ENCODE peak calls at places on chromosomes 12 and 14, in six cellular contexts. E is cardiac muscle cell, Y is upper lobe of right lung, A is body of pancreas, M is transverse colon, X is stomach. N is an unnamed sample. For H3K4me1, the result is how much of the 10 kb centered on the place peaks cover.

GRCh38 chr14:29518335-29518734 is 409.3 kb downstream of the PRKD1 start:
- DNase-seq in E (peak), Y (no peak), A (no peak), M (no peak), X (no peak), N (no peak)

GRCh38 chr14:67547224-67547780 is 14.2 kb downstream of the PLEKHH1 start:
- DNase-seq in E (no peak), Y (no peak), A (no peak), M (no peak), X (no peak), N (no peak)

GRCh38 chr14:33364536-33364935 is 425.9 kb downstream of the NPAS3 start:
- DNase-seq in E (no peak), Y (no peak), A (no peak), M (no peak), X (no peak), N (no peak)

GRCh38 chr14:64109821-64110554 is 184.2 kb downstream of the ESR2 start:
- DNase-seq in E (peak), Y (no peak), A (no peak), M (no peak), X (no peak), N (no peak)

GRCh38 chr14:82642425-82642824 is 1108.8 kb upstream of the SEL1L start:
- DNase-seq in E (peak), Y (peak), A (peak), M (no peak), X (no peak), N (no peak)

GRCh38 chr14:99329711-99330315 is 57.8 kb upstream of the BCL11B start:
- DNase-seq in E (no peak), Y (peak), A (no peak), M (peak), X (no peak), N (no peak)

GRCh38 chr12:25769076-25769945 is 189.2 kb upstream of the RASSF8 start:
- DNase-seq in E (peak), Y (no peak), A (no peak), M (no peak), X (no peak), N (no peak)

GRCh38 chr12:132262256-132263060 is 66.9 kb downstream of the GALNT9 start:
- DNase-seq in E (no peak), Y (no peak), A (no peak), M (no peak), X (no peak), N (no peak)

GRCh38 chr14:53409289-53409688 is 256.2 kb upstream of the DDHD1 start:
- DNase-seq in E (no peak), Y (no peak), A (no peak), M (no peak), X (no peak), N (no peak)

GRCh38 chr14:23704890-23705289 is 68.7 kb downstream of the DHRS2 start:
- DNase-seq in E (no peak), Y (no peak), A (no peak), M (no peak), X (no peak), N (no peak)

GRCh38 chr14:74975059-74975810 is 19.8 kb upstream of the PGF start:
- DNase-seq in E (peak), Y (peak), A (peak), M (peak), X (no peak), N (peak)

GRCh38 chr12:123971770-123972447 is 722 bp downstream of the CCDC92 start:
- DNase-seq in E (peak), Y (peak), A (peak), M (peak), X (peak), N (peak)

GRCh38 chr12:112924986-112925385 is 13.3 kb upstream of the OAS3 start:
- DNase-seq in E (no peak), Y (no peak), A (no peak), M (no peak), X (no peak), N (peak)

GRCh38 chr12:98754095-98754494 is 109.0 kb downstream of the APAF1 start:
- DNase-seq in E (peak), Y (no peak), A (no peak), M (no peak), X (no peak), N (no peak)

GRCh38 chr12:65612440-65612839 is 211.8 kb upstream of the HMGA2 start:
- DNase-seq in E (peak), Y (no peak), A (peak), M (no peak), X (no peak), N (no peak)

GRCh38 chr12:3935078-3935477 is 61.9 kb upstream of the PARP11 start:
- DNase-seq in E (no peak), Y (no peak), A (no peak), M (no peak), X (no peak), N (no peak)

GRCh38 chr14:102481791-102482238 is 27.8 kb downstream of the ANKRD9 start:
- DNase-seq in E (peak), Y (peak), A (no peak), M (no peak), X (no peak), N (no peak)

GRCh38 chr14:102479107-102479506 is 30.5 kb downstream of the ANKRD9 start:
- DNase-seq in E (no peak), Y (no peak), A (no peak), M (no peak), X (no peak), N (no peak)

GRCh38 chr14:102484316-102484715 is 25.3 kb downstream of the ANKRD9 start:
- DNase-seq in E (no peak), Y (peak), A (no peak), M (no peak), X (no peak), N (peak)

GRCh38 chr14:102479777-102480176 is 29.8 kb downstream of the ANKRD9 start:
- DNase-seq in E (no peak), Y (peak), A (peak), M (peak), X (peak), N (peak)

DNA sequence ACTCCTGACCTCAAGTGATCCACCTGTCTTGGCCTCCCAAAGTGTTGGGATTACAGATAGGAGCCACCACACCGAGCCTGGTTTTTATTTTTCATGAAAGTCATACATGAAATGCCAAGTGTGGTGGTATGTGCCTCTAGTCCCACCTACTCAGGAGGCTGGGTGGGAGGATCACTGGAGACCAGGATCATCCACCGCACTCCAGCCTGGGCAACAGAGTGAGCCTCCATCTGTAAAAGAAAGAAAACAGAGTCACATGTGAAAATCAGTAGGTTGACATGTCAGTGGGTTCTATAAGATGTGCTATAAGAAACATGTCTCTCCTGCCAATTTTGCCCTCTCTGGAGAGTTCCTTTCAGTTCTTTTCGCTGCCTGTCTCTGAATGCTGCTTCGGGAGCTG is 28.2 kb downstream of the ANKRD9 start:
- DNase-seq in E (no peak), Y (peak), A (no peak), M (no peak), X (no peak), N (peak)
- H3K4me1 ChIP-seq in E (under half), Y (under half), A (under half), M (under half), X (under half), N (under half)

GRCh38 chr14:85131523-85131922 is 398.4 kb upstream of the FLRT2 start:
- DNase-seq in E (no peak), Y (no peak), A (peak), M (no peak), X (peak), N (no peak)
- TF ChIP-seq CTCF in E (no peak), Y (peak), A (peak), M (no peak), X (no peak), N (no peak)

GRCh38 chr12:110811972-110812371 is 34.8 kb upstream of the CCDC63 start:
- DNase-seq in E (no peak), Y (no peak), A (no peak), M (no peak), X (no peak), N (no peak)
- H3K4me1 ChIP-seq in E (under half), Y (under half), A (under half), M (under half), X (under half), N (under half)

DNA sequence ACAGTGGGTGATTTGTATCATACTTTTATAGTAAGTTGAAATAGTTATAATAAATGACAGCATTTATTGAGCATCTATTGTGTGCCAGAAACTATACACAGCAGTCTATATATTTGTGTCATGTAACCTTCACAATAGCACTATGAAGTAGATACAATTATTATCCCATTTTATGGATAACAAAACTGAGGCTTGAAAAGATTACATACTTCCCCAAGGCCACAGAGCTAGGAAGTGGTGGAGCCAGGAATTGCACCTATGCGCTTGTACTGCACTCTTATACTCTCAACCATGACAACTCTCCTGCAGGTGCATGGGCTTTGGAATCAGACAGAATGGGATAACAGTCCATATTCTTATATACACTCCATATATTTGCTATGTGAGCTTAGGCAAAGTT is 110.6 kb upstream of the SOX5 start:
- DNase-seq in E (no peak), Y (no peak), A (no peak), M (no peak), X (no peak), N (no peak)
- TF ChIP-seq CTCF in E (no peak), Y (no peak), A (no peak), M (no peak), X (no peak), N (no peak)

GRCh38 chr12:114636723-114637480 is 47.1 kb downstream of the TBX3 start:
- DNase-seq in E (peak), Y (no peak), A (no peak), M (peak), X (no peak), N (peak)
- H3K4me1 ChIP-seq in E (under half), Y (under half), A (under half), M (under half), X (under half), N (under half)

GRCh38 chr14:61269321-61270083 is 11.6 kb downstream of the TMEM30B start:
- DNase-seq in E (peak), Y (peak), A (peak), M (peak), X (peak), N (peak)
- TF ChIP-seq CTCF in E (peak), Y (peak), A (peak), M (peak), X (no peak), N (peak)

N was measured in mucosa of descending colon.